ENCODE peak calls at places on chromosomes 1 and 21, in eight cellular contexts. I is transverse colon, V is esophagus squamous epithelium, H is heart left ventricle, X is tibial nerve, R is stomach, G is IMR-90, Z is thyroid gland. M is an unnamed sample.

GRCh38 chr1:12191242-12192032 is 24.6 kb downstream of the TNFRSF1B start:
- DNase-seq in R (no peak), I (no peak), G (no peak), H (no peak), V (no peak), Z (no peak), X (no peak), M (no peak)

GRCh38 chr1:99441234-99442095 is 177.2 kb downstream of the PLPPR4 start:
- DNase-seq in G (peak), I (no peak), Z (no peak), V (no peak), H (no peak), R (no peak), X (no peak), M (no peak)

GRCh38 chr1:154869351-154870116 is 547 bp downstream of the KCNN3 start:
- DNase-seq in I (peak), Z (peak), R (no peak), G (peak), V (no peak), X (peak), H (peak), M (peak)

GRCh38 chr1:34787461-34788420 is 5.1 kb upstream of the GJA4 start:
- DNase-seq in I (no peak), Z (peak), H (no peak), R (no peak), G (peak), X (no peak), V (no peak), M (no peak)

GRCh38 chr1:3463891-3464648 is 9.6 kb downstream of the ARHGEF16 start:
- DNase-seq in H (no peak), Z (no peak), V (no peak), R (no peak), I (no peak), G (no peak), X (no peak), M (no peak)

GRCh38 chr1:85200367-85200869 is 398 bp downstream of the SYDE2 start:
- DNase-seq in Z (peak), H (no peak), I (peak), G (no peak), V (no peak), R (peak), X (no peak), M (peak)

GRCh38 chr1:79726321-79726720 is 719.8 kb upstream of the ADGRL4 start:
- DNase-seq in Z (no peak), R (no peak), G (no peak), H (no peak), V (no peak), I (no peak), X (no peak), M (peak)

GRCh38 chr1:155322953-155323728 is 2.4 kb downstream of the RUSC1 start:
- DNase-seq in Z (peak), I (peak), V (no peak), H (peak), X (peak), G (peak), R (peak), M (peak)

GRCh38 chr1:33181906-33182305 is at the start of gene TRIM62:
- DNase-seq in Z (peak), G (peak), I (peak), R (peak), V (peak), H (peak), X (peak), M (peak)

GRCh38 chr1:39687243-39687642 is 4.0 kb downstream of the HPCAL4 start:
- DNase-seq in G (no peak), R (no peak), I (no peak), X (no peak), V (no peak), Z (no peak), H (no peak), M (no peak)

GRCh38 chr1:55018395-55018794 is 19.7 kb downstream of the BSND start:
- DNase-seq in G (no peak), X (no peak), Z (no peak), V (no peak), R (no peak), H (no peak), I (no peak), M (no peak)

GRCh38 chr1:146051452-146051852 is 29.9 kb upstream of the HJV start:
- DNase-seq in G (no peak), V (no peak), H (no peak), I (no peak), X (no peak), R (no peak), Z (no peak), M (no peak)

GRCh38 chr1:210531475-210532222 is 202.9 kb downstream of the HHAT start:
- DNase-seq in R (no peak), H (no peak), V (no peak), I (no peak), G (no peak), X (no peak), Z (no peak), M (no peak)

GRCh38 chr1:844472-845026 is 79.2 kb upstream of the SAMD11 start:
- DNase-seq in V (no peak), X (no peak), Z (no peak), I (no peak), R (no peak), G (no peak), H (no peak), M (no peak)

DNA sequence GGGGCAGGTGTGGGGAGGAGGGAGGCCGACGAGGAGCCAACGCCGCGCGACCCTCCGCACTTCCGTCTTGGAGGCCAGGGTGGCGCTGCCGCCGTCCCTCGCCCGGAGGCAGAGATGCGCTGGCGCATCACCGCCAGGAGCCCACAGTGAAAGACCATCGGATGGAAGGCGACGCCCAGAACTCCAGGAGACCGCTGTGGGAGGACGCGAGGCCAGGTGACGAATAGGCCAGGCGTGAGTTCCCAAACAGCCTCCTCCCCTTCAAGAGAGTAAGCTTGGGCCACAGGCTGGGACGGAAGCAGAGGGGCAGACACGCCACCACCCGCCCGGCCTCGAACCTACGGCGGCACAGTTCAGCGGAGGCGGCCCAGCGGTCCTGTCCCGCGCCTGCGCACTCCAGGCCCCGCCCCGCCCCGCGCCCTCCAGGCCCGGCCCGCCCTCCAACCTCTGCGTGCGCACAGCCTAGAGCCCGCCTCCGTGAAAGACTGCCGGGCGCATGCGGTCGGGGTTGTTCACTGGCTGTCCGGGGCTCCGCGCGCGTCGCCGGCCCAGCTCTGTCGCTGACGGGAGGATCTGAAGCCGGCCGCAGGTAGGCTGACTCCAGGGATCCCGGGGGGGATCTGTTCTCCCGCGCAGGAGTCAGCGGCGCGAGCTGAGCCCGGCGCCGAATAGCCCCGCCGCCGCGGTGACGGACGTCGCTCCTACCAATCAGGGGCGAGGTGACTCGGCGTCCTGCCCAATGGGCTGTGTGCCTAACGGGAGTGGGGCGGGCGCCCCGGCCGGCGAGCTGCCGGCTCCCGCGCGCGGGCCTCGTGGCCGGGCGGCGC is at the start of gene CTPS1:
- DNase-seq in V (peak), H (peak), G (peak), Z (peak), R (peak), X (peak), I (peak), M (peak)
- TF ChIP-seq POLR2A in V (peak), H (peak), G (peak), Z (no peak), R (no peak), X (peak), I (peak), M (no peak)

GRCh38 chr1:109255673-109256072 is 6.3 kb downstream of the CELSR2 start:
- DNase-seq in V (no peak), I (no peak), X (no peak), Z (no peak), H (no peak), G (no peak), R (no peak), M (no peak)
- H3K27ac ChIP-seq in V (peak), I (no peak), X (peak), Z (peak), H (no peak), G (no peak), R (no peak), M (no peak)

GRCh38 chr1:77081834-77082233 is 137.4 kb downstream of the PIGK start:
- DNase-seq in X (no peak), I (no peak), V (no peak), Z (no peak), H (no peak), R (no peak), G (no peak), M (no peak)

GRCh38 chr1:77085109-77085508 is 134.1 kb downstream of the PIGK start:
- DNase-seq in R (no peak), Z (no peak), G (no peak), V (no peak), H (no peak), X (no peak), I (no peak), M (no peak)

GRCh38 chr1:77084457-77084856 is 134.8 kb downstream of the PIGK start:
- DNase-seq in R (no peak), I (no peak), Z (no peak), X (no peak), H (no peak), G (no peak), V (no peak), M (no peak)
- TF ChIP-seq POLR2A in R (no peak), I (no peak), Z (no peak), X (no peak), H (no peak), G (no peak), V (no peak), M (no peak)

DNA sequence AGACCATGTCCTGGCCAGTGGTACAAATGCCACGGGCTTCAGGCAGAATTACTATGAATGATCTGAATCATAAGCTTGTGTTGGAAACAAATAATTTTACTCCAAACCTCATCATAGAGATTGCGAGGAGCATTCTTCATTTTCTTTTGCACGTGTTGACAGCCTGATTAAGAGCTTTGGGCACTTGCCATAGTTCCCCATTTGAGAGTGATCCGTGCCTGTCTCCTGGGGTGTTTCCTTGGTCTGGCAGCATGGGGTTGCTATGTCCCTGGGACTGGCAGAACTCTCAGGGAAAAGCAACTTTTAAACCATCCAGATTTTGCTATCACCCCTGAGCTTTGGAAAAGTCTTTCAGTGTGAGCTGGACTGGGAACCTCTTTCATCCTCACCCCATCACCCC is 54.3 kb upstream of the KCNJ6 start:
- DNase-seq in R (no peak), X (no peak), G (no peak), Z (no peak), H (no peak), V (no peak), I (no peak), M (no peak)
- H3K27ac ChIP-seq in R (no peak), X (no peak), G (no peak), Z (no peak), H (no peak), V (no peak), I (no peak), M (no peak)

GRCh38 chr1:116544588-116545358 is 26.1 kb downstream of the CD58 start:
- DNase-seq in V (no peak), H (no peak), X (no peak), I (no peak), G (no peak), R (no peak), Z (no peak), M (no peak)

GRCh38 chr1:116540088-116540487 is 30.7 kb downstream of the CD58 start:
- DNase-seq in R (no peak), I (no peak), H (no peak), Z (no peak), G (no peak), X (no peak), V (no peak), M (no peak)

GRCh38 chr1:116546354-116546977 is 24.4 kb downstream of the CD58 start:
- DNase-seq in G (no peak), V (no peak), H (no peak), Z (no peak), I (no peak), R (no peak), X (no peak), M (no peak)

GRCh38 chr1:116545359-116545705 is 25.5 kb downstream of the CD58 start:
- DNase-seq in I (no peak), X (no peak), H (no peak), R (no peak), G (no peak), Z (no peak), V (no peak), M (no peak)
- TF ChIP-seq POLR2A in I (no peak), X (no peak), H (no peak), R (no peak), G (no peak), Z (no peak), V (no peak), M (no peak)

DNA sequence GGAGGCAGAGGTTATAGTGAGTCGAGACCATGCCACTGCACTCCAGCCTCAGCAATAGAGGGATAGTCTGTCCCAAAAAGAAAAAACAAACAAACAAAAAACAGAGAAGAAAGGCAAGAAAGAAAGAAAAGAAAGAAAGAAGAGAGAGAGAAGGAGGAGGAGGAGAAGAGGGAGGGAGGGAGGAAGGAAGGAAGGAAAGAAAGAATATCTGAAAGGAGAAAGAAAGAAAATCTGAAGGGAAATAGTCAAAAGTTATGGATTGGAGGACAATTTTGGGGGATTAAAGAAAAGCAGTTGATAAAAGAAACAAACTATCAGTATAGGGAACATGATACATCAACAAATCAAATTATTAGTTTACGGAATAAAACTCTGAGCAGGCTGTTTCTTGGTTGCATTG is 67.4 kb upstream of the TBX15 start:
- DNase-seq in I (no peak), V (no peak), H (no peak), X (no peak), R (no peak), G (no peak), Z (no peak), M (no peak)
- H3K27ac ChIP-seq in I (no peak), V (no peak), H (no peak), X (no peak), R (no peak), G (no peak), Z (no peak), M (no peak)

GRCh38 chr1:115168026-115168425 is 78.7 kb upstream of the TSPAN2 start:
- DNase-seq in G (peak), R (no peak), I (no peak), H (no peak), X (no peak), V (no peak), Z (no peak), M (no peak)

GRCh38 chr1:115165776-115166175 is 76.5 kb upstream of the TSPAN2 start:
- DNase-seq in I (no peak), X (no peak), V (no peak), H (no peak), R (no peak), G (no peak), Z (no peak), M (no peak)

GRCh38 chr1:115164484-115164883 is 75.2 kb upstream of the TSPAN2 start:
- DNase-seq in V (no peak), R (no peak), Z (no peak), I (no peak), X (peak), G (peak), H (no peak), M (peak)

GRCh38 chr1:115166531-115167091 is 77.3 kb upstream of the TSPAN2 start:
- DNase-seq in V (no peak), G (peak), H (no peak), R (no peak), I (no peak), Z (no peak), X (no peak), M (no peak)

DNA sequence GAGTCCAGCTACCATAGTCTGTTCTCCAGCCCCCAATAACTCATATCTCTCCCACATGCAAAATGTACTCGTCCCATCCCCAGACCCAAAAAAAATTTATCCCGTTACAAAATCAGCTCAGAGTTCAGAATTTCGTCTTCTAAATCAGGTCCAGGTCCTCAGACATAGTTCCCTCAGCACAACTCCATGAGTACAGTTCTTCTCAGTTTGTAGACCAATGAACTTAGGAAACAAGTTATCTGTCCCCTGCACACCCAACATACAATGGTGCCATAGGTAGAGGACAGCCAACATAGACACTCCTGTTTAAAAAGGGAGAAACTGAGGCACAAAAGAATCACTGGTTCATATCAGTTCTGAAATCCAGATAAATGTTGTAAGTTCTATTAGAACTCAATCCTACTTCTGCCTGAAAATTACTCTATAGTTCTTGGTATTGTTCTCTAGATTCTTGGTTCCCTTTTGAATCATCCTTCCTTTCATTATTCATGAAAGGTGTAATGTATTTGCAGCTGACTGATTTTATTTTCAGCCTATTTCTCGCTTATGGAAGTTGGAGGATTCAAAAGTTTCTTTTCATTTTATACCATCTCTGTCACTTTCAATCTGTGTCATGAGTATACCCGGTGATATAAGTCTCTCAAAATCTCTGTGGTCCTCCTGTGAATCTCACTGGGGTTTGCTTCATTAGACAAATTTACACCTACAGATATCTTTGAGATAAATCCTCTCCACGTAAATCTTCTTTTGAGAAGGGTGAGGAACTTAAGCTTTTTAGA is 75.8 kb upstream of the TSPAN2 start:
- DNase-seq in V (no peak), X (no peak), H (no peak), Z (no peak), R (no peak), I (no peak), G (no peak), M (no peak)
- TF ChIP-seq POLR2A in V (no peak), X (no peak), H (no peak), Z (no peak), R (no peak), I (no peak), G (no peak), M (no peak)

GRCh38 chr1:202134645-202135172 is 9.8 kb downstream of the ARL8A start:
- DNase-seq in I (no peak), R (no peak), Z (peak), G (no peak), H (no peak), V (no peak), X (no peak), M (no peak)
- H3K27ac ChIP-seq in I (no peak), R (peak), Z (peak), G (no peak), H (no peak), V (peak), X (peak), M (peak)

DNA sequence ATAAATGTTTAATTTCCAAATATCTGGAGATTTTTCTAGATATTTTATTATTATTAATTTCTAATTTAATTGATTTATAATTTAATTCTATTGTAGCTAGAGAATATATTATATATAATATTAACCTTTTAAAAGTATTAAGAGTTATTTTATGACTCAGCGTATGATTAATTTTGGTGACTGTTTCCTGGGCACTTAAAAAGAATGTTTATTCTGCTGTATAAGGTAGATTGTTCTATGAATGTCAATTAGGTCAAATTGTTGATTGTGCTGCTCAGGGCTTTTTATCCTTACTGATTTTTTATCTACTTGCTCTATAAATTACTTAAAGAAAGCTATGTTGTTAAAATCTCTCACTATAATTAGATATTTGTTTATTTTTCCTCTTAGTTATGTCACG is 20.1 kb upstream of the GJA8 start:
- DNase-seq in I (no peak), R (no peak), X (no peak), Z (no peak), G (no peak), V (no peak), H (no peak), M (no peak)
- TF ChIP-seq POLR2A in I (no peak), R (no peak), X (no peak), Z (no peak), G (no peak), V (no peak), H (no peak), M (no peak)

GRCh38 chr1:234893725-234894630 is 234.7 kb downstream of the TOMM20 start:
- DNase-seq in V (no peak), H (no peak), X (no peak), G (peak), I (no peak), R (peak), Z (no peak), M (no peak)

GRCh38 chr1:234890694-234891093 is 237.9 kb downstream of the TOMM20 start:
- DNase-seq in V (no peak), Z (no peak), X (no peak), I (no peak), G (no peak), R (no peak), H (no peak), M (no peak)

GRCh38 chr1:234891427-234891826 is 237.2 kb downstream of the TOMM20 start:
- DNase-seq in G (no peak), I (no peak), H (no peak), R (no peak), X (no peak), V (no peak), Z (no peak), M (no peak)

GRCh38 chr1:234896477-234897364 is 231.9 kb downstream of the TOMM20 start:
- DNase-seq in I (no peak), G (peak), Z (no peak), H (no peak), X (no peak), R (no peak), V (no peak), M (no peak)

DNA sequence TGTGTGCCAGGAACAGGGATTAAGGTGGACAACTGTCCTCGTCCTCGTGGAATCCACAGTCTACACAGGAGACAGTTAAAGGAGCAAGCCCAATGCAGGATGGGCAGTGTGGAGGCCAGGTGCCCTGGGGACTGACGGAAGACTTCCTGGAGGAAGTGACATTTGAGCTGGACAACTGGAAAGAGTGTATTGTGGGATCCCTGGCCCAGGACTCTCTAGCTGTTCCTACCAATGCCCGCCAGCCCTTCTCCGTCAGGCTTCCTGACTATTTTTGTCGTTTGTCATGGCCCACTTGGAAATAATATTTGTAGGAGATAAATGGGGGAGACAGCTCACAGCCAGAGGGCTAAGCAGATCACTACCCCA is 235.3 kb downstream of the TOMM20 start:
- DNase-seq in I (no peak), X (no peak), G (no peak), V (no peak), R (no peak), Z (no peak), H (no peak), M (no peak)
- H3K27ac ChIP-seq in I (peak), X (no peak), G (no peak), V (peak), R (peak), Z (no peak), H (peak), M (no peak)